ENCODE peak calls at places on chromosomes 3 and 15, in ten cellular contexts. Z is stimulated activated naive CD8-positive, alpha-beta T cell treated with anti-CD3 and anti-CD28 coated beads, Interleukin-15, Interleukin-2, amounts not matched to agents 100 U/mL and 50 U/mL, for 24 hours; E is dermis microvascular lymphatic vessel endothelial cell; P is heart right ventricle; O is CD8-positive, alpha-beta T cell; V is pancreas; Y is OCI-LY7; T is AG09319; C is uterus; D is activated CD4-positive, alpha-beta T cell treated with anti-CD3 and anti-CD28 coated beads, Interleukin-2, amount 50 U/mL, for 24 hours. I is an unnamed sample.

GRCh38 chr3:71724584-71725278 is 471 bp downstream of the EIF4E3 start:
- DNase-seq in Z (peak), E (peak), P (peak), O (no peak), V (peak), Y (no peak), T (no peak), C (peak), D (no peak), I (no peak)

GRCh38 chr3:184986490-184986889 is 166.4 kb downstream of the C3orf70 start:
- DNase-seq in Z (no peak), E (no peak), P (no peak), O (no peak), V (no peak), Y (no peak), T (no peak), C (no peak), D (no peak), I (no peak)

GRCh38 chr3:182258538-182259177 is 534.6 kb upstream of the ATP11B start:
- DNase-seq in Z (no peak), E (peak), P (no peak), O (no peak), V (no peak), Y (peak), T (no peak), C (no peak), D (no peak), I (peak)

GRCh38 chr3:119681279-119681678 is 4.1 kb upstream of the COX17 start:
- DNase-seq in Z (no peak), E (peak), P (no peak), O (no peak), V (no peak), Y (peak), T (no peak), C (no peak), D (no peak), I (peak)

GRCh38 chr3:65914740-65915366 is 123.9 kb downstream of the MAGI1 start:
- DNase-seq in Z (no peak), E (peak), P (no peak), O (no peak), V (no peak), Y (no peak), T (no peak), C (no peak), D (no peak), I (no peak)

GRCh38 chr15:100919481-100920405 is 586 bp downstream of the LRRK1 start:
- DNase-seq in Z (peak), E (peak), P (no peak), O (no peak), V (peak), Y (peak), T (no peak), C (peak), D (no peak), I (peak)

GRCh38 chr3:138036572-138036971 is 26.6 kb downstream of the CLDN18 start:
- DNase-seq in Z (no peak), E (no peak), P (no peak), O (no peak), V (no peak), Y (no peak), T (no peak), C (no peak), D (no peak), I (no peak)

GRCh38 chr15:64681424-64682024 is 93.9 kb downstream of the RBPMS2 start:
- DNase-seq in Z (no peak), E (peak), P (peak), O (no peak), V (no peak), Y (peak), T (no peak), C (no peak), D (no peak), I (peak)

GRCh38 chr15:39709941-39710340 is 72.7 kb downstream of the FSIP1 start:
- DNase-seq in Z (no peak), E (no peak), P (no peak), O (no peak), V (no peak), Y (no peak), T (no peak), C (no peak), D (no peak), I (no peak)

GRCh38 chr3:173814809-173815208 is 417.3 kb downstream of the NLGN1 start:
- DNase-seq in Z (no peak), E (no peak), P (no peak), O (no peak), V (no peak), Y (no peak), T (no peak), C (no peak), D (no peak), I (no peak)

GRCh38 chr3:194170793-194171192 is 34.8 kb downstream of the HES1 start:
- DNase-seq in Z (no peak), E (no peak), P (no peak), O (no peak), V (no peak), Y (no peak), T (no peak), C (no peak), D (no peak), I (no peak)

GRCh38 chr15:48679952-48680351 is 34.4 kb upstream of the FBN1 start:
- DNase-seq in Z (no peak), E (no peak), P (no peak), O (no peak), V (no peak), Y (no peak), T (no peak), C (no peak), D (no peak), I (no peak)

GRCh38 chr15:65275728-65276126 is 11.0 kb downstream of the PARP16 start:
- DNase-seq in Z (no peak), E (peak), P (no peak), O (no peak), V (no peak), Y (no peak), T (no peak), C (no peak), D (no peak), I (peak)

GRCh38 chr3:73727854-73728253 is 103.1 kb upstream of the PDZRN3 start:
- DNase-seq in Z (no peak), E (no peak), P (no peak), O (no peak), V (no peak), Y (no peak), T (no peak), C (no peak), D (no peak), I (no peak)

GRCh38 chr3:196726788-196727675 is 12.6 kb upstream of the PAK2 start:
- DNase-seq in Z (peak), E (peak), P (no peak), O (no peak), V (no peak), Y (no peak), T (no peak), C (no peak), D (no peak), I (peak)

GRCh38 chr3:50156991-50157493 is 1.9 kb downstream of the SEMA3F start:
- DNase-seq in Z (no peak), E (no peak), P (no peak), O (no peak), V (no peak), Y (no peak), T (no peak), C (no peak), D (no peak), I (no peak)

GRCh38 chr3:161989012-161989411 is 492.4 kb downstream of the OTOL1 start:
- DNase-seq in Z (no peak), E (no peak), P (no peak), O (no peak), V (no peak), Y (no peak), T (no peak), C (no peak), D (no peak), I (no peak)

GRCh38 chr15:40464595-40465185 is 6.1 kb upstream of the CHST14 start:
- DNase-seq in Z (no peak), E (no peak), P (no peak), O (no peak), V (peak), Y (no peak), T (no peak), C (no peak), D (no peak), I (no peak)

GRCh38 chr3:71208273-71209095 is 375.0 kb downstream of the FOXP1 start:
- DNase-seq in Z (no peak), E (no peak), P (no peak), O (no peak), V (no peak), Y (no peak), T (no peak), C (no peak), D (no peak), I (no peak)

GRCh38 chr3:1195922-1196321 is 103.1 kb downstream of the CNTN6 start:
- DNase-seq in Z (no peak), E (no peak), P (no peak), O (no peak), V (no peak), Y (no peak), T (peak), C (no peak), D (no peak), I (peak)

GRCh38 chr3:186298876-186299275 is 63.2 kb downstream of the DGKG start:
- DNase-seq in Z (no peak), E (no peak), P (no peak), O (no peak), V (no peak), Y (no peak), T (no peak), C (no peak), D (no peak), I (no peak)

GRCh38 chr3:125683067-125683844 is 88.0 kb upstream of the OSBPL11 start:
- DNase-seq in Z (no peak), E (no peak), P (peak), O (no peak), V (no peak), Y (no peak), T (no peak), C (peak), D (no peak), I (no peak)

GRCh38 chr3:178525180-178525704 is 11.0 kb upstream of the KCNMB2 start:
- DNase-seq in Z (no peak), E (no peak), P (no peak), O (no peak), V (no peak), Y (no peak), T (no peak), C (no peak), D (no peak), I (no peak)

GRCh38 chr3:122961146-122961545 is 66.4 kb downstream of the SEMA5B start:
- DNase-seq in Z (no peak), E (no peak), P (no peak), O (no peak), V (no peak), Y (no peak), T (peak), C (no peak), D (no peak), I (peak)

GRCh38 chr3:73229036-73229435 is 167.6 kb downstream of the EBLN2 start:
- DNase-seq in Z (no peak), E (no peak), P (no peak), O (no peak), V (no peak), Y (no peak), T (no peak), C (no peak), D (no peak), I (no peak)

GRCh38 chr15:65611888-65612615 is 1.1 kb upstream of the INTS14 start:
- DNase-seq in Z (peak), E (peak), P (no peak), O (no peak), V (no peak), Y (peak), T (no peak), C (no peak), D (no peak), I (no peak)

GRCh38 chr3:14031271-14031670 is 93.4 kb downstream of the CHCHD4 start:
- DNase-seq in Z (no peak), E (peak), P (no peak), O (no peak), V (no peak), Y (no peak), T (no peak), C (no peak), D (no peak), I (no peak)

GRCh38 chr3:156132313-156132712 is 11.9 kb downstream of the KCNAB1 start:
- DNase-seq in Z (no peak), E (no peak), P (no peak), O (no peak), V (no peak), Y (no peak), T (no peak), C (no peak), D (no peak), I (no peak)

GRCh38 chr3:16828815-16829214 is 55.9 kb upstream of the PLCL2 start:
- DNase-seq in Z (peak), E (peak), P (no peak), O (peak), V (peak), Y (peak), T (no peak), C (no peak), D (no peak), I (peak)

GRCh38 chr15:98548172-98548971 is 100.0 kb upstream of the IGF1R start:
- DNase-seq in Z (peak), E (peak), P (peak), O (no peak), V (peak), Y (no peak), T (peak), C (peak), D (peak), I (peak)

GRCh38 chr3:188546835-188547670 is 393.1 kb downstream of the LPP start:
- DNase-seq in Z (no peak), E (peak), P (no peak), O (no peak), V (no peak), Y (no peak), T (no peak), C (no peak), D (no peak), I (peak)

GRCh38 chr3:78601249-78601648 is 1166.5 kb downstream of the ROBO1 start:
- DNase-seq in Z (no peak), E (no peak), P (no peak), O (no peak), V (no peak), Y (no peak), T (no peak), C (no peak), D (no peak), I (no peak)